ENCODE peak calls at places on chromosomes 4 and X, in six cellular contexts. I is AG04450, M is GM23338, A is upper lobe of left lung, Q is mammary epithelial cell, T is endothelial cell of umbilical vein. O is an unnamed sample. For H3K27me3, the result is how much of the 10 kb centered on the place peaks cover.

GRCh38 chr4:2363951-2364653 is 54.3 kb downstream of the ZFYVE28 start:
- DNase-seq in I (no peak), T (no peak), A (peak), Q (no peak), M (no peak), O (no peak)

GRCh38 chr4:165493359-165493758 is 114.6 kb downstream of the CPE start:
- DNase-seq in A (no peak), I (no peak), Q (peak), T (peak), M (peak), O (no peak)

GRCh38 chrX:50762578-50762977 is 51.4 kb downstream of the SHROOM4 start:
- DNase-seq in M (no peak), I (no peak), T (peak), A (no peak), Q (peak), O (no peak)

GRCh38 chr4:55758081-55758480 is 61.5 kb upstream of the EXOC1L start:
- DNase-seq in M (no peak), T (peak), A (no peak), Q (no peak), I (no peak), O (no peak)

GRCh38 chr4:24913099-24913445 is 230 bp upstream of the CCDC149 start:
- DNase-seq in Q (no peak), I (no peak), M (no peak), T (no peak), A (no peak), O (no peak)

GRCh38 chr4:1981251-1982055 is 27.3 kb downstream of the NELFA start:
- DNase-seq in A (peak), Q (no peak), I (no peak), M (peak), T (no peak), O (no peak)

GRCh38 chrX:151680805-151681204 is 14.5 kb upstream of the PRRG3 start:
- DNase-seq in A (no peak), T (peak), I (no peak), Q (peak), M (peak), O (no peak)

GRCh38 chrX:47026198-47026597 is 52.0 kb upstream of the RGN start:
- DNase-seq in Q (no peak), I (no peak), M (no peak), A (no peak), T (no peak), O (no peak)

GRCh38 chr4:42446823-42447222 is 49.5 kb downstream of the SHISA3 start:
- DNase-seq in Q (no peak), T (no peak), A (no peak), M (no peak), I (no peak), O (no peak)

GRCh38 chrX:74450803-74451449 is 29.6 kb downstream of the SLC16A2 start:
- DNase-seq in M (no peak), A (no peak), I (peak), T (no peak), Q (peak), O (peak)

GRCh38 chr4:67565284-67565683 is 6.8 kb downstream of the STAP1 start:
- DNase-seq in M (no peak), T (no peak), A (no peak), I (no peak), Q (no peak), O (no peak)

GRCh38 chr4:146105464-146105863 is 70.1 kb upstream of the LSM6 start:
- DNase-seq in I (no peak), A (no peak), T (no peak), Q (no peak), M (no peak), O (no peak)

GRCh38 chr4:156536661-156537060 is 434.9 kb downstream of the PDGFC start:
- DNase-seq in T (no peak), A (no peak), I (no peak), M (no peak), Q (peak), O (no peak)

GRCh38 chrX:74438771-74439170 is 17.5 kb downstream of the SLC16A2 start:
- DNase-seq in T (no peak), M (no peak), A (no peak), Q (no peak), I (no peak), O (no peak)

GRCh38 chr4:7771541-7772507 is 167.8 kb downstream of the AFAP1 start:
- DNase-seq in T (no peak), M (no peak), Q (no peak), A (no peak), I (no peak), O (no peak)

GRCh38 chrX:2474280-2474962 is 26.4 kb downstream of the DHRSX start:
- DNase-seq in Q (no peak), I (no peak), A (no peak), T (no peak), M (peak), O (no peak)

GRCh38 chr4:8840816-8841455 is 30.7 kb downstream of the HMX1 start:
- DNase-seq in M (no peak), Q (no peak), T (no peak), A (peak), I (no peak), O (no peak)

GRCh38 chr4:15920723-15921591 is 17.6 kb downstream of the FGFBP1 start:
- DNase-seq in Q (peak), T (peak), M (no peak), I (peak), A (no peak), O (peak)

GRCh38 chrX:45696762-45697161 is 496.1 kb upstream of the DIPK2B start:
- DNase-seq in Q (no peak), I (no peak), A (no peak), T (peak), M (no peak), O (no peak)

GRCh38 chr4:63459329-63459728 is 949.9 kb downstream of the TECRL start:
- DNase-seq in A (no peak), Q (no peak), T (no peak), M (no peak), I (no peak), O (no peak)

GRCh38 chrX:124211312-124211942 is 121.0 kb upstream of the TEX13D start:
- DNase-seq in Q (peak), M (peak), A (no peak), T (peak), I (no peak), O (no peak)

GRCh38 chrX:134676440-134676839 is 18.2 kb upstream of the PLAC1 start:
- DNase-seq in T (peak), M (no peak), Q (peak), I (no peak), A (no peak), O (peak)

GRCh38 chr4:56655627-56656345 is 25.3 kb downstream of the HOPX start:
- DNase-seq in M (peak), T (peak), Q (no peak), I (no peak), A (peak), O (no peak)

GRCh38 chr4:184343400-184344177 is 125.9 kb upstream of the ENPP6 start:
- DNase-seq in I (peak), M (peak), T (peak), A (peak), Q (peak), O (peak)

GRCh38 chrX:133413218-133413925 is 1.9 kb downstream of the GPC4 start:
- DNase-seq in Q (no peak), T (no peak), M (peak), I (no peak), A (peak), O (no peak)

GRCh38 chrX:136065044-136065671 is 79.9 kb downstream of the SLC9A6 start:
- DNase-seq in T (peak), M (no peak), I (no peak), A (peak), Q (no peak), O (no peak)

GRCh38 chr4:148311493-148311892 is 130.7 kb downstream of the NR3C2 start:
- DNase-seq in A (no peak), M (no peak), Q (no peak), I (no peak), T (no peak), O (no peak)

GRCh38 chrX:49238735-49239134 is 3.5 kb downstream of the CCDC22 start:
- DNase-seq in Q (no peak), I (no peak), A (no peak), T (no peak), M (no peak), O (no peak)

GRCh38 chr4:102832105-102832504 is 4.8 kb upstream of the UBE2D3 start:
- DNase-seq in I (no peak), M (no peak), T (no peak), Q (no peak), A (no peak), O (no peak)

GRCh38 chr4:107292979-107293378 is 256.9 kb upstream of the DKK2 start:
- DNase-seq in A (no peak), Q (peak), I (no peak), T (no peak), M (no peak), O (no peak)

GRCh38 chr4:148007303-148007702 is 275.4 kb downstream of the ARHGAP10 start:
- DNase-seq in T (peak), M (no peak), I (peak), A (no peak), Q (peak), O (peak)

GRCh38 chr4:168604496-168605373 is 107.9 kb downstream of the PALLD start:
- DNase-seq in Q (peak), M (peak), T (peak), A (no peak), I (no peak), O (no peak)

GRCh38 chrX:22748093-22748999 is 251.4 kb upstream of the DDX53 start:
- DNase-seq in Q (peak), A (no peak), T (peak), I (no peak), M (peak), O (no peak)

GRCh38 chrX:136191171-136191570 is 43.8 kb downstream of the FHL1 start:
- DNase-seq in T (peak), M (no peak), A (no peak), I (no peak), Q (no peak), O (no peak)

GRCh38 chr4:155566241-155566823 is 100.3 kb upstream of the GUCY1A1 start:
- DNase-seq in I (no peak), A (no peak), M (no peak), Q (peak), T (no peak), O (no peak)

GRCh38 chr4:88811904-88812303 is 114.3 kb upstream of the NAP1L5 start:
- DNase-seq in M (no peak), Q (no peak), A (no peak), T (no peak), I (no peak), O (no peak)

GRCh38 chr4:3523628-3524221 is 8.5 kb downstream of the LRPAP1 start:
- DNase-seq in M (no peak), T (no peak), Q (no peak), A (peak), I (no peak), O (no peak)

GRCh38 chrX:137916090-137916746 is 350.3 kb downstream of the ZIC3 start:
- DNase-seq in Q (no peak), M (peak), I (no peak), T (no peak), A (no peak), O (no peak)
- H3K4me3 ChIP-seq in Q (no peak), M (no peak), I (no peak), T (no peak), A (no peak), O (no peak)

GRCh38 chr4:788636-789297 is 37.2 kb downstream of the CPLX1 start:
- DNase-seq in A (no peak), T (no peak), Q (no peak), M (no peak), I (no peak), O (no peak)
- TF ChIP-seq CTCF in A (no peak), T (no peak), Q (no peak), M (no peak), I (no peak), O (no peak)

DNA sequence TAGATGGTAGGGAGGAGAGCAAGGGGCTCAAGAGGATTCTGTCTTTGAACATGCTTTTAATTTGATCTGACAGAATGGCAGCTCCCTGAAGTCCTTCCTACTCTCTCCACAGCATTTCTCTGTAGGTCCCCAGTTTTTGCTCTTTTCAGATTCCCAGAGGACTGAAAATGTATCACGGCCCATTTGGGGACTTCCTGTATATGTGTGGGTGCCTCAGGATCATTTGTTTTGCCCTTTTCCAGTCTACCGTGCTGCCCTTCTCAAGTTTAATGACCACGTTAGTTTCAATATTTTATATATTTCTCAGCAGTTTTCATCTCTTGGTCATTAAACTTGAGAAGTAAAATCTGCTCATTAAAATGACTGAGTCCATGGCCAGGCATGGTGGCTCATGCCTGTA is 2.3 kb downstream of the TBC1D1 start:
- DNase-seq in Q (no peak), A (no peak), I (no peak), M (no peak), T (no peak), O (no peak)
- H3K27me3 ChIP-seq in Q (under half), A (under half), I (under half), M (under half), T (under half), O (under half)

GRCh38 chr4:100083289-100083688 is 107.0 kb downstream of the DDIT4L start:
- DNase-seq in I (no peak), A (no peak), Q (no peak), M (no peak), T (no peak), O (no peak)

GRCh38 chr4:100087743-100088142 is 102.5 kb downstream of the DDIT4L start:
- DNase-seq in A (no peak), Q (no peak), T (no peak), I (no peak), M (no peak), O (no peak)

GRCh38 chr4:100082852-100083251 is 107.4 kb downstream of the DDIT4L start:
- DNase-seq in I (no peak), M (no peak), Q (no peak), A (no peak), T (no peak), O (no peak)

GRCh38 chr4:100084892-100085291 is 105.4 kb downstream of the DDIT4L start:
- DNase-seq in Q (no peak), T (no peak), M (no peak), I (no peak), A (no peak), O (no peak)

DNA sequence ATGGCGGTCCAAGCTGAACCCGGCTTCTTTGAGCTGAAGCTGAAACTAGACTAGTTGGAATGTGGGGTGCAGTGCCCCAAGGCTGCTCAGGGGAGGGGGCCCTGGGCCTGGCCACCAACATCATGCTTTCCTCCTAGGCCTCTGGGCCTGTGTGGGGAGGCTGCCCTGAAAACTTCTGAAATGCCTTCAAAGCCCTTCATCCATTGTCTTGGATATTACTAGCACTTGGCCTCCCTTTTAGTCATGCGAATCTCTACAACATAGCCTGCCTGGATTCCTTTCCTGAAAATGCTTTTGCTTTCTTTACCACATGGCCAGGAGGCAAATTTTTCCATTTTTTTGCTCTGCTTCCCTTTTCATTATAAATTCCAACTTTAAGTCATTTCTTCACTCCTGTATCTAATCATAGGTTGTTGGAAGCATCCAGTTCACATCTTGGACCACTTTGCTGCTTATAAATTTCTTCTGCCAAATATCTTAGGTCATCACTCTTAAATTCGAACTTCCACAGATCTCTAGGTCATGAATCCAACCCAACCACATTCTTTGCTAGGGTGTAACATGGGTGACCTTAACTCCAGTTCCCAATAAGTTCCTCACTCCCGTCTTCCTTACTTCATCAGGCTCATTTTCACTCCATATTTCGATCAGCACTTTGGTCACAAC is 103.4 kb downstream of the DDIT4L start:
- DNase-seq in I (no peak), M (peak), A (peak), Q (no peak), T (no peak), O (peak)
- H3K4me3 ChIP-seq in I (no peak), M (no peak), A (no peak), Q (no peak), T (no peak), O (no peak)

GRCh38 chrX:153643431-153644351 is 3.3 kb upstream of the DUSP9 start:
- DNase-seq in T (no peak), Q (no peak), A (no peak), I (no peak), M (peak), O (no peak)
- TF ChIP-seq CTCF in T (peak), Q (no peak), A (no peak), I (no peak), M (peak), O (peak)